ENCODE peak calls at places on chromosome 15, in four cellular contexts. P is neural progenitor cell, Q is PC-3, Y is MM.1S. U is an unnamed sample.

GRCh38 chr15:58760385-58761009 is 10.6 kb upstream of the MINDY2 start:
- DNase-seq in P (no peak), Q (no peak), Y (no peak), U (no peak)

GRCh38 chr15:71054286-71054952 is 60.9 kb upstream of the THSD4 start:
- DNase-seq in P (no peak), Q (peak; percentile 61), Y (no peak), U (no peak)

GRCh38 chr15:82850731-82851130 is 41.3 kb downstream of the WHAMM start:
- DNase-seq in P (no peak), Q (no peak), Y (no peak), U (no peak)

GRCh38 chr15:31263751-31264533 is 62.7 kb upstream of the KLF13 start:
- DNase-seq in P (peak; percentile 1), Q (no peak), Y (peak; percentile 93), U (no peak)

GRCh38 chr15:82132116-82132515 is 86.3 kb upstream of the MEX3B start:
- DNase-seq in P (no peak), Q (no peak), Y (no peak), U (peak; percentile 39)

GRCh38 chr15:32705450-32705849 is 12.4 kb upstream of the GREM1 start:
- DNase-seq in P (no peak), Q (no peak), Y (no peak), U (peak; percentile 53)

GRCh38 chr15:40460404-40460803 is 10.4 kb upstream of the CHST14 start:
- DNase-seq in P (no peak), Q (no peak), Y (no peak), U (no peak)

GRCh38 chr15:35740761-35741160 is 194.8 kb upstream of the DPH6 start:
- DNase-seq in P (no peak), Q (no peak), Y (no peak), U (peak; percentile 52)

GRCh38 chr15:73899197-73900128 is 26.1 kb downstream of the TBC1D21 start:
- DNase-seq in P (peak; percentile 17), Q (no peak), Y (no peak), U (peak; percentile 78)

GRCh38 chr15:39592500-39592899 is 11.6 kb downstream of the THBS1 start:
- DNase-seq in P (no peak), Q (peak; percentile 38), Y (no peak), U (peak; percentile 70)

GRCh38 chr15:95989392-95989791 is 341.1 kb upstream of the NR2F2 start:
- DNase-seq in P (no peak), Q (no peak), Y (no peak), U (no peak)

GRCh38 chr15:28885630-28886430 is at the start of gene APBA2:
- DNase-seq in P (peak; percentile 90), Q (peak; percentile 56), Y (peak; percentile 60), U (peak; percentile 52)
- TF ChIP-seq EZH2 in P (peak; percentile 25), Q (no peak), Y (no peak), U (peak; percentile 22)

GRCh38 chr15:85693277-85693676 is 101.4 kb downstream of the KLHL25 start:
- DNase-seq in P (no peak), Q (no peak), Y (peak; percentile 19), U (no peak)
- H3F3A ChIP-seq in P (peaks cover 2% of the 10 kb centered on the region), Q (no peaks in the 10 kb centered on the region), Y (peaks cover 52% of the 10 kb centered on the region), U (peaks cover 13% of the 10 kb centered on the region)

DNA sequence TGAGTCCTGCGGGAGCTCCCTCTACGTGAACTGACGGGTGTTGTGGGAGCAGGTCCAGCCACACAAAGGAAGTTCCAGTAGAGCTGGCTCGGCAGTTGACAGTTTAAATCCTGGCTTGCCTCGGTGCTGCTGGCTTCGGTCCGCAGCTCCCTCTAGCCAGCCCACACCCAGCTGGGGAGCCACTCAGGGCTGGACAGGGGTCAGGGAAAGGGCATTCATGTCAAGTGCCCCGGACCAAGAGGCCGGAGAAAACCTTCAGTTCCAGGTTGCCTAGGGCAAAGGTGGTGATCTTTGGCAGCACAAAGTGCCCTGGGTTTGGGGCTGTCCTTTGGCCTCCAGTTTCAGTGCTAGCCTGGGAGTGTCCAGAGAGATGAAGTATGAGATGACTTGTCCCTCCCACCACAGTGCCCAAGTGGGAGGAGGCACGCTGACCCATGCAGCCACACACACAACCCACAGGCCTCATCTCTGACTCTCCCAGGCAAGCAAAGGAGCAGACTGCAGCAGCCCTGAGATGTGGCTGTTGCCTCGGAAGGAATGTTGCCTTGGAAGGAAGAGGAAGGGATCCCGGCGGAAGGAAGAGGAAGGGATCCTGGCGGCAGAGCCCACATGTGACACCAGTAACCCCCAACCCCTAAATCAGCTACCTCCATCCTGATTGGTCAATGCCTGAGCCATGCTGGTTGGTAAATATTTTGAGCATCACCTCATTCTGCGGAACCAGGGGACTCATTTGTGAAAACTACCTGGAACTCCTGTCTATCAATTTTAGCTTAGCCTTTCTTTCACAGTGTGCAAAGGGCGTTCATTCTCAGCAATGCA is 13.9 kb upstream of the ANPEP start:
- DNase-seq in P (peak; percentile 41), Q (no peak), Y (no peak), U (peak; percentile 91)
- H3K9ac ChIP-seq in P (no peak overlapping the region), Q (no peak overlapping the region), Y (no peak overlapping the region), U (peak overlapping the region; percentile 76)

GRCh38 chr15:63499611-63500010 is 4.8 kb upstream of the USP3 start:
- DNase-seq in P (no peak), Q (peak; percentile 23), Y (no peak), U (peak; percentile 26)

GRCh38 chr15:63498815-63499549 is 5.4 kb upstream of the USP3 start:
- DNase-seq in P (no peak), Q (no peak), Y (no peak), U (peak; percentile 21)

GRCh38 chr15:63501256-63502089 is 2.9 kb upstream of the USP3 start:
- DNase-seq in P (peak; percentile 48), Q (peak; percentile 79), Y (no peak), U (peak; percentile 96)

GRCh38 chr15:63502137-63502801 is 2.1 kb upstream of the USP3 start:
- DNase-seq in P (no peak), Q (peak; percentile 87), Y (no peak), U (peak; percentile 44)

DNA sequence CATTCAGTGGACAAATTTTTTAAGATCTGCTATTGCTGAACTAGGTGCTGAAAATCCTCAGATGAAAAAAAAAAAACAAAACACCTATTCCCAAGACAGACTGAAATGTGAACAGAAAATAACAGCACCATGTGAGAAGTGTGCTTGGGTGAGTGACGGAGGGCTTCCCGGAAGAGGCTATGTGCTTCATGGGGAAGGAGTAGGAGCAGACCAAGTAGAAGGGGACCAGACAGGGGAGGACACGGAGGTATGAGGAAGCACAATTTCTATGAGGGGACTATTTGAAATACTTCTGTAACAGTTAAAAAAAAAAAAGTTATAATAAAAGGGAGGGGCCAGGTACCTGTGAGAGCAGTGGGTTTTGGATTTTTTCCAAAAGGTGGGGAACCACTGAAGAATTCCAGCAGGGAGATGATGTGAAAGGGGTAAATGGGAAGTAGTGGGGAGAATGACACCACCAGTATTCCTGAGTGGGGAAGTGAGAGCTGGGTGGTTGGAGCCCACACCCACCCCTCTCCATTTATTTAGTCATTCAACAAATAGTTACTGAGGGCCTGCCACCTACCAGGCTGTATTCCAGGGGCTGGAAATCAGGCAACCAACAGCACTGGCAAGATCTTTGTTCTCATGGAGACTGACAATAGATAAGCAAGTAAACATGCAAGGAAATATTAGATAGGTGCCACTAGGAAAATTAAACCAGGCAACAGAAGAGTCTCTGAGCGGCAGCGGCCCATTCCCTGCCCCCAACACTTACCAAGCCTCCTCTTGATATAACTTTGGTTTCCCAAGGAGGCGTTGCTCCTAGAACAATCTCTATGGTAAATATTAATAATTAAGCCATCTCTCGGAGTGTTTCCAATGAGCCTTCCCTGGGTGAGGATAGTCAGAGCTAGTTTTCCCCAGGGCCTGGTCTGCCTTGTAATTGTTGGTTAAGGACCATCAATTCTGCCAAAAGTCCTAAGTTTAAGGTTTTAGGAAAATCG is 3.8 kb upstream of the USP3 start:
- DNase-seq in P (no peak), Q (peak; percentile 72), Y (no peak), U (no peak)
- TF ChIP-seq EZH2 in P (no peak), Q (no peak), Y (no peak), U (no peak)

GRCh38 chr15:69089258-69089657 is 71.2 kb upstream of the GLCE start:
- DNase-seq in P (no peak), Q (no peak), Y (no peak), U (no peak)
- H3F3A ChIP-seq in P (peaks cover 39% of the 10 kb centered on the region), Q (no peaks in the 10 kb centered on the region), Y (no peaks in the 10 kb centered on the region), U (no peaks in the 10 kb centered on the region)

GRCh38 chr15:101065570-101066221 is 146.5 kb downstream of the LRRK1 start:
- DNase-seq in P (no peak), Q (no peak), Y (no peak), U (no peak)

GRCh38 chr15:101064795-101065569 is 145.8 kb downstream of the LRRK1 start:
- DNase-seq in P (no peak), Q (no peak), Y (no peak), U (no peak)

GRCh38 chr15:101067660-101068522 is 148.7 kb downstream of the LRRK1 start:
- DNase-seq in P (no peak), Q (no peak), Y (no peak), U (no peak)

GRCh38 chr15:101068523-101068960 is 149.4 kb downstream of the LRRK1 start:
- DNase-seq in P (no peak), Q (no peak), Y (no peak), U (no peak)

DNA sequence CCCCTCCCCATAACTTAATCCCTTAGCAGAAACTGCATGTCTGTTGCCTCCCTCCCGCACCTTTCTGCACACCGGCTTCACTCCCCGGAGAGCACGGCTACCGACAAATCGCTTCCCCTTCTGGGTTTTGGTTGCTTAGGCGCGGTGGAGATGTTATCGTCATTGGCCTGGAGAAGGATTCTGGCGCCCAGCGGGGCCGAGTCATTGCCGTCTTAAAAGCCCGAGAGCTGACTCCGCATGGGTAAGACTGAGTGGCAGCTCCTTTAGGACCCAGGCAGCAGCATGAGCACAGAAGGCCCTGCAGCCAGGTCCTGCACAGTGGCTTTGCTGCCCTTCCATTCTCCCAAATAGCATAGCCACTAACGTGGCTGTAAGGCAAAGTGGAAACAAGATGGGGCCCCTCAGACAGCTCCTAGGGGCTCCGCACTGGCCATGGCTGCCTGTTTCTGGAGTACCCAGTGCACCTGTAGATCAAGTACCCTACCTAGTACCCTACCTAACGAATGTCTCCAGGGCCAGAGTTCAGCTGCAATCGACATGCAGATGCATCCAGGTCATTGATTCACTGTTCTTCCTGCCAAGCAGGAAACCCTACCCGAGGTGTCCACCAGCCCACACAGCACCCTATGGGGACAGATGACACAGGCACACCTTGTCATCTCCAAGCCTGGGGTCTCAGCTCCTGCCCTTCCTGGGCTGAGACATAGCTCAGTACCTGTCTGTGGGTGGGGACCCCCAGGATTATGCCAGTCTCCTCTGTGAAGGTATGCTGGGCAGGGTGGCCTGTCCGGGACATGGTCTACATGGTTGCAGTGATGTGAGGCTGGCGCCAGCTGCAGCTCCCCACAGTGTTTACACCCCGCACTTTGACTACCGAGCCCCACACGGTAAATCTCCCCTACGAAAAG is 147.6 kb downstream of the LRRK1 start:
- DNase-seq in P (no peak), Q (no peak), Y (no peak), U (no peak)
- H3K9ac ChIP-seq in P (no peak overlapping the region), Q (no peak overlapping the region), Y (no peak overlapping the region), U (no peak overlapping the region)